ENCODE peak calls at places on chromosomes 6 and 20, in ten cellular contexts. E is prostate gland, O is PC-9, Y is thyroid gland, P is stomach, W is esophagus muscularis mucosa, T is heart right ventricle, C is tibial artery, U is cardiac muscle cell, G is adrenal gland. L is an unnamed sample. For H3K4me1 and H3K27me3, the result is how much of the 10 kb centered on the place peaks cover.

GRCh38 chr6:157944983-157945931 is 36.4 kb upstream of the SYNJ2 start:
- DNase-seq in E (no peak), O (no peak), W (peak), G (no peak), P (no peak), U (no peak), C (no peak), Y (no peak), T (no peak), L (no peak)

GRCh38 chr6:3321042-3321441 is 62.3 kb downstream of the PSMG4 start:
- DNase-seq in W (no peak), G (no peak), P (peak), Y (no peak), U (no peak), E (no peak), C (no peak), O (no peak), T (no peak), L (no peak)

GRCh38 chr6:125794342-125795137 is 3.8 kb downstream of the NCOA7 start:
- DNase-seq in G (peak), W (no peak), T (no peak), Y (no peak), O (no peak), C (no peak), E (no peak), U (peak), P (no peak), L (no peak)

GRCh38 chr20:14360386-14360785 is 23.0 kb upstream of the FLRT3 start:
- DNase-seq in U (no peak), T (no peak), P (no peak), E (no peak), Y (no peak), G (no peak), O (no peak), W (no peak), C (no peak), L (no peak)

GRCh38 chr20:24109537-24109936 is 121.0 kb upstream of the GGTLC1 start:
- DNase-seq in Y (no peak), U (no peak), T (no peak), C (no peak), W (no peak), O (no peak), P (no peak), G (no peak), E (no peak), L (no peak)

GRCh38 chr6:63236398-63236817 is 25.1 kb downstream of the FKBP1C start:
- DNase-seq in W (no peak), C (no peak), E (no peak), P (no peak), T (no peak), Y (no peak), U (no peak), O (no peak), G (no peak), L (no peak)

GRCh38 chr6:26538572-26538902 is 371 bp downstream of the HMGN4 start:
- DNase-seq in W (no peak), C (no peak), E (no peak), O (no peak), Y (no peak), U (no peak), T (no peak), P (no peak), G (no peak), L (peak)

GRCh38 chr20:61913423-61914225 is 152.1 kb downstream of the TAF4 start:
- DNase-seq in T (no peak), P (no peak), C (no peak), O (no peak), G (no peak), E (no peak), Y (no peak), U (no peak), W (no peak), L (no peak)

GRCh38 chr6:88490195-88490594 is 324.0 kb upstream of the CNR1 start:
- DNase-seq in T (no peak), E (no peak), C (no peak), P (no peak), G (no peak), Y (no peak), W (no peak), O (no peak), U (peak), L (no peak)

GRCh38 chr6:93136111-93136510 is 283.2 kb downstream of the EPHA7 start:
- DNase-seq in O (no peak), G (no peak), E (no peak), W (no peak), C (no peak), Y (no peak), P (no peak), U (no peak), T (no peak), L (no peak)

GRCh38 chr6:158631678-158632537 is 12.6 kb downstream of the DYNLT1 start:
- DNase-seq in P (peak), U (peak), T (peak), G (peak), C (peak), Y (no peak), O (peak), E (no peak), W (peak), L (peak)

GRCh38 chr6:108654465-108655106 is 93.9 kb downstream of the FOXO3 start:
- DNase-seq in O (no peak), Y (no peak), C (no peak), G (no peak), P (no peak), W (no peak), E (no peak), T (no peak), U (peak), L (no peak)

GRCh38 chr6:108658174-108658573 is 97.5 kb downstream of the FOXO3 start:
- DNase-seq in P (no peak), W (no peak), T (no peak), C (no peak), E (no peak), G (no peak), U (no peak), Y (no peak), O (no peak), L (no peak)

GRCh38 chr6:108653864-108654402 is 93.2 kb downstream of the FOXO3 start:
- DNase-seq in U (peak), P (peak), O (no peak), Y (peak), W (no peak), E (peak), G (no peak), C (peak), T (peak), L (peak)

GRCh38 chr6:108656834-108657233 is 96.1 kb downstream of the FOXO3 start:
- DNase-seq in G (no peak), C (no peak), E (no peak), O (no peak), P (no peak), W (no peak), U (no peak), Y (no peak), T (no peak), L (no peak)

GRCh38 chr6:108655840-108656650 is 95.3 kb downstream of the FOXO3 start:
- DNase-seq in W (no peak), T (peak), O (no peak), U (peak), G (no peak), C (peak), E (no peak), Y (no peak), P (no peak), L (peak)
- H3K4me1 ChIP-seq in W (half or more), T (half or more), O (half or more), U (under half), G (half or more), C (half or more), E (under half), Y (half or more), P (half or more), L (half or more)

GRCh38 chr6:74870403-74870802 is 335.4 kb downstream of the COL12A1 start:
- DNase-seq in U (no peak), G (no peak), W (no peak), P (no peak), O (no peak), T (no peak), E (no peak), Y (no peak), C (no peak), L (no peak)
- TF ChIP-seq CTCF in U (peak), G (no peak), W (no peak), P (no peak), O (no peak), T (peak), E (no peak), Y (no peak), C (peak), L (no peak)

GRCh38 chr6:123803456-123803861 is 206 bp upstream of the NKAIN2 start:
- DNase-seq in Y (no peak), P (no peak), O (no peak), T (no peak), W (no peak), U (no peak), C (no peak), G (no peak), E (no peak), L (no peak)

GRCh38 chr6:123803862-123804681 is at the start of gene NKAIN2:
- DNase-seq in G (no peak), Y (peak), E (no peak), O (peak), U (no peak), P (no peak), T (peak), C (no peak), W (no peak), L (peak)

GRCh38 chr6:123802351-123802696 is 1.3 kb upstream of the NKAIN2 start:
- DNase-seq in G (no peak), W (no peak), C (no peak), T (no peak), Y (no peak), O (no peak), E (no peak), U (no peak), P (no peak), L (no peak)

GRCh38 chr6:123802697-123803455 is 789 bp upstream of the NKAIN2 start:
- DNase-seq in P (peak), U (peak), G (peak), W (peak), E (peak), T (peak), C (peak), Y (peak), O (peak), L (peak)

DNA sequence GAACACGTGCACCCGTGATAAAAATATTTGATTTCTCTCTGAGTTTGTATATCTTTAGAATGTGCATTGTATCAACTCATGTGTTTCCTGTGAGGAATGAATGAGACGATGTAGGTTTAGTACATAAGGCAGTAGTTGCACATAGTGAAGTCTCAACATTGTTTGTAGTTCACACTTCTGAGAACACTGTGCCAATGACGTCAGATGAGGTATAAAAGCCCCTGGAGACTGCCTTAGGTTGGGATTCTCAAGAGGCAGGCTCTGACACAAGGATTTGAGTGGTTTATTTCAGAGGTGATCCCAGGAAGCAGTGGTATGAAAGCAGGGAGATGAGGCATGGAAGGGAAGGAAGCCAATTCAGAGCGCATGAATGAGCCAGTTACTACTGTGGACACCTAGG is 2.6 kb upstream of the NKAIN2 start:
- DNase-seq in W (no peak), T (no peak), P (no peak), U (no peak), C (no peak), G (no peak), O (no peak), E (no peak), Y (no peak), L (no peak)
- H3K27me3 ChIP-seq in W (under half), T (half or more), P (under half), U (half or more), C (under half), G (under half), O (under half), E (under half), Y (under half), L (under half)

DNA sequence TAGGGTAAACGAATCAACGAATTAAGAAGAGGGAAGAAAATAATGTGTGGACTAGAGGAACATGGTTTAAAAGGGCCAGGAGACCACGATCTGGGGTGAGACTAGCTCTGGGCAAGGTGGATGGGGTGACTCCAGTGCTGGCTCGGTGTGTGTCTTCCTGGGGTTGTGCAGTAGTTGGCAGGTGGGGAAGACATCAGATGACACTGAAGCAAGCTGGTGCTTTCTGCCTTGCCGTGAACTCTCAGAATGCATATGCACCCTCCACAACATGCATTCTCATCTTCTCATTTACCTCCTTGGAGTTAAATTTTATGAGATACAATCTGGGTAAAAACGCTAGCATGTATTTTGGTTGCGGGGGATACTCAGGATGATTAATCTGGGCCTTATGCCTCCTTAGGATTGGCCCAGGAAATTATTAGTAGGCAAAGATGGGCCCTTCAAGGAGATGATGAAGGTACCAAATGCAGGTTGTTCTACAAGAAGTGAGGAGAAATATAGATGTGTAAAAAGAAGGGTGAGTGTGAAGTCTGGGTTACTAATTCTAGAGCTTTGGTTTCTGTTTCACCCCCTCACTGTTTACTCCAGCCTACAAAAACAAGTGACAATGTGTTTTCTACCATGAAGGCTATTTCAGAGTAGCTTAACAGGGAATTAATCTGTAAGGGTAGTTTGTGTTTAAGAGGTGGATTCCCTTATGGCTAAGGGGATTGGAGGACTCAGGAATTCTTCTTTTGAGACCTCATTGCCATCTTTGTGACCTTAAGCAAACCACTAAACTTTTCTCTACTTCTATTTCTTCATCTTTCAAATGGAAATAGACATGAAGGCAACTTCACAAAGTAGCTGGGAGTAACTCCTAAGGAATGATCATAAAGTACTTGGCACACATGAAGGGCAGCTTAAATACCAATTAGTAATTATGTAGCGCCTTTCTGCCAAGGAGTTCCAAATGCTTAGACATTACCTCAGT is 71.0 kb upstream of the SUPT3H start:
- DNase-seq in P (no peak), G (no peak), Y (no peak), C (no peak), U (no peak), O (no peak), W (no peak), E (no peak), T (no peak), L (no peak)
- H3K4me1 ChIP-seq in P (under half), G (under half), Y (under half), C (under half), U (under half), O (half or more), W (under half), E (under half), T (under half), L (under half)

DNA sequence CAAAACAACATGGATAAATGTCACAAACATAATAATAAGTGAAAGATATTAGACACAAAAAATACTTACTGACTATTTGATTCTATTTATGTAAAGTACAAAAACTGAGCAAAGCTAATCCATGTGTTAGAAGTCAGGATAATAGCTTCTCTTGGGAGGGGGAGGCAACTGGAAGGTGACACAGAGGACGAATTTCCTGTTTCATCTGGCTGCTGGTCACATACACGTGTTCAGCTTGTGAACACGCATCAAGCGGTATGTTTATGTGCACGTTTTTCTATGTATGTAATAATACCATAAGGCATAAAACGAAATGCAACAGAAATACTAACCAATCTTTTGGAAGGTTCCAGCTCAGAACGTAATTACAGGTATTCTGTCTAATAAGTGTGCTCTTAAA is 54.3 kb downstream of the MKKS start:
- DNase-seq in C (no peak), O (no peak), E (no peak), P (no peak), Y (no peak), U (no peak), W (no peak), G (no peak), T (no peak), L (no peak)
- TF ChIP-seq CTCF in C (no peak), O (no peak), E (no peak), P (no peak), Y (no peak), U (no peak), W (no peak), G (no peak), T (no peak), L (no peak)

DNA sequence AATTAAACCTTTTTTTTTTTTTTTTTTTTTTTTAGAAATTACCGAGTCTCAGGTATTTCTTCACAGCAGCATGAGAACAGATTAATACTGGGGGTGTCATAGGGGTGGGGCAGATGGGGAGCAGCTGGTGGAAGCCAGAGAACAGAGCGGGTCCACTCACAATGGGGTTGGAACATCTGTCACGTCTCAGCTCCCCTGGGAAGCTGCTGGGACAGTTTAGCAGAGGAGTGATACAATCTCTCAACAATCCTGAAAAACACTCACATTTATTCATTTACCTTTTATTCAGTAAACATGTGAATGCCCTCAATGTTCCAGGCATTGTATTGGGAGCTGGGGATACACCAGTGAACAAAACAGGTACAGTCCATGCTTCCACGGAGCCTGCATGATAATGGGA is 162.2 kb downstream of the SMOC2 start:
- DNase-seq in O (no peak), W (no peak), C (no peak), E (no peak), P (no peak), U (no peak), G (no peak), T (no peak), Y (no peak), L (no peak)
- H3K27me3 ChIP-seq in O (under half), W (under half), C (under half), E (under half), P (under half), U (under half), G (under half), T (under half), Y (under half), L (under half)

DNA sequence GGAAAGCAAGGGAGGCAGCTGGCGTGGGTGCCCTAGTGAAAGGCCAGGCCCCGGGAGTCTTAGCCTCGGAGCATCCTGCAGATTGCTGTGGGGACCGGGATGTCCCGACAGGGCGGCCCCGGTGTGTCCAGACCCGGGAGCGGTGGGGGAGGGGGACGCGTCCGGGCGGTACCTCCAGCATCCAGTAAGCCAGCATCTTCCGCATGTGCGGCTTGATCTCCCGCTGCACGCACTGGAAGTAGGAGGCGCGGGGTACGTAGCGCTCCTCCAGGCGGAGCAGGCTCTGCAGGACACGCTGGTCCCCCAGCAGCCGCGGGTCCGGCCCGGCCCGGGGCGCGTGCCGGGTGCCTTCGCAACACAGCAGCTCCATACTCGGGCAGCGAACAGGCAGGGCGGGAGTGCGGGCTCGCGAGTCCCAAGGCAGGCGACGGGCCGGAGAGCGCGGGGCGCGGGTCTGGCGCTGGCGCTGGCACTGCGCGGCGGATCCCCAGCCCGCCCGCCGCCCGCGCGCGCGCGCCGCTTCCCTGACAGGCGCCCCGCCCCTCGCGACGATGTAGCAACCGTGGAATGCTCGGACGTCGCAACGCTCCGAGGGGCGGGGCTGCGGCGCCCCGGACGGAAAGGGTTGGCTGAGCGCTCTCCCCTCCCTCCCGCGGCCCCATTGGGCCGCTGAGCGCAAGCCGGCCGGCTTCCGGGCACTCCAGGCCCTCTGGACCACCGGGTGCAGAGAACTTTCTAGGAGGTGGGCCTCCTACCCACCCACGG is at the start of gene CCND3:
- DNase-seq in G (peak), U (peak), W (peak), P (peak), O (peak), T (peak), Y (peak), E (peak), C (peak), L (peak)
- H3K4me1 ChIP-seq in G (half or more), U (under half), W (half or more), P (under half), O (under half), T (under half), Y (under half), E (under half), C (under half), L (under half)

DNA sequence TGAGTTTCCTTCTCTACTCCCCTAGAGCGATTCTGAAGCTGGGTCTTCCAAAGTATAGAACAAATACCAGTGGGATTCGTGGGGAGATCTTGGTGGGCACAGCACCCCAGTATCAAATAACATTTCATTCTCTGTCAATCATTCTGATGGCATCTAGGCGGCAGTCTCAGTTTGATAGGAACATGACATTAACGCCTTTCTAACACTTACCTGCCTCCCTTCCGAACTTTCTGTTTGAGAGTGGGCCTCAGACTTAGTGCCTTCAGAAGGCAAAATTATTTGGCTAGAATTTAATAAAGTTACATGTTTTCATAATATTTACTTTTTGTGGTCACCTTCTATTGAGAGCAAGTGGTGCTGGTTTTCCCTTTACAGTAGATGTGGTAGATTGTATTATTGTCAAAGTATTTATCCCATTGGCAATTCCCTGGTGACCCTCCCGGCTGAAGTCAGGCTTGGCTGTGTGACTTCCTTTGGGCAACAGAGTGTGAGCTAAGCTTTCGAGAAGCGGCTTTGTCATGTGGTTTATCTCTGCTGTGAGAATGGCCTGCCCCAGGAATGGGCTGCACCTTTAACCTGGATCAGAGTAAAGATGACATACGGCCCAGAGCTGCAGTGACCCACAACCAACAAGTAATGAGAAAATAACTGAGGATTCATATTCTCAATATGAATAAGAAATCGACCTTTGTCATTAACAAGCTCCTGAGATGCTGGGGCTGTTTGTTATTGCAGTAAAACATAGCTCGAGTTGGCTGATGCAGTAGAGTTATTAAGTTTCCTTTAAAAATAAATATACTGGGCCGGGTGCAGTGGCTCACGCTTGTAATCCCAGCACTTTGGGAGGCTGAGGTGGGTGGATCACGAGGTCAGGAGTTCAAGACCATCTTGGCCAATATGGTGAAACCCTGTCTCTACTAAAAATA is 45.2 kb upstream of the PTPN1 start:
- DNase-seq in T (no peak), E (no peak), G (no peak), O (no peak), Y (no peak), W (no peak), C (no peak), U (no peak), P (no peak), L (no peak)
- TF ChIP-seq CTCF in T (no peak), E (no peak), G (no peak), O (no peak), Y (no peak), W (no peak), C (no peak), U (no peak), P (no peak), L (no peak)

GRCh38 chr6:27674882-27675281 is 202.0 kb upstream of the ZNF184 start:
- DNase-seq in C (no peak), T (no peak), W (no peak), Y (no peak), G (no peak), U (no peak), P (no peak), E (no peak), O (no peak), L (no peak)
- H3K27me3 ChIP-seq in C (under half), T (half or more), W (under half), Y (under half), G (half or more), U (half or more), P (under half), E (under half), O (under half), L (under half)